ENCODE peak calls at places on chromosomes 2 and 18, in four cellular contexts. U is stomach, Y is HCT116, Z is endothelial cell of umbilical vein. T is an unnamed sample. For H3K4me1, the result is how much of the 10 kb centered on the place peaks cover.

GRCh38 chr2:74290466-74291216 is 52.6 kb downstream of the SLC4A5 start:
- DNase-seq in U (peak), Y (no peak), Z (no peak), T (no peak)

GRCh38 chr2:67260348-67261277 is 136.5 kb upstream of the ETAA1 start:
- DNase-seq in U (peak), Y (no peak), Z (peak), T (peak)

GRCh38 chr2:236112466-236112865 is 55.7 kb downstream of the GBX2 start:
- DNase-seq in U (no peak), Y (no peak), Z (no peak), T (no peak)

GRCh38 chr2:46196871-46197462 is 100.2 kb upstream of the EPAS1 start:
- DNase-seq in U (no peak), Y (no peak), Z (peak), T (no peak)

GRCh38 chr18:32271649-32272324 is 81.9 kb downstream of the MEP1B start:
- DNase-seq in U (no peak), Y (peak), Z (peak), T (no peak)

GRCh38 chr2:239824051-239824694 is 201.0 kb downstream of the NDUFA10 start:
- DNase-seq in U (peak), Y (peak), Z (no peak), T (peak)

GRCh38 chr18:77650799-77651385 is 401.2 kb downstream of the GALR1 start:
- DNase-seq in U (peak), Y (no peak), Z (no peak), T (peak)

GRCh38 chr2:44799754-44800153 is 141.7 kb upstream of the SIX3 start:
- DNase-seq in U (no peak), Y (no peak), Z (no peak), T (no peak)

GRCh38 chr2:187383043-187383800 is 64.8 kb downstream of the CALCRL start:
- DNase-seq in U (no peak), Y (no peak), Z (peak), T (no peak)

GRCh38 chr2:113977060-113977659 is 87.3 kb downstream of the ACTR3 start:
- DNase-seq in U (no peak), Y (no peak), Z (no peak), T (no peak)

GRCh38 chr2:202037086-202037485 is 3.4 kb downstream of the FZD7 start:
- DNase-seq in U (no peak), Y (no peak), Z (no peak), T (no peak)

GRCh38 chr18:47100214-47100831 is 50.0 kb downstream of the HDHD2 start:
- DNase-seq in U (peak), Y (peak), Z (peak), T (no peak)

GRCh38 chr2:216210711-216211131 is 101.6 kb downstream of the XRCC5 start:
- DNase-seq in U (no peak), Y (no peak), Z (peak), T (no peak)
- H3K4me1 ChIP-seq in U (under half), Y (under half), Z (under half), T (under half)

DNA sequence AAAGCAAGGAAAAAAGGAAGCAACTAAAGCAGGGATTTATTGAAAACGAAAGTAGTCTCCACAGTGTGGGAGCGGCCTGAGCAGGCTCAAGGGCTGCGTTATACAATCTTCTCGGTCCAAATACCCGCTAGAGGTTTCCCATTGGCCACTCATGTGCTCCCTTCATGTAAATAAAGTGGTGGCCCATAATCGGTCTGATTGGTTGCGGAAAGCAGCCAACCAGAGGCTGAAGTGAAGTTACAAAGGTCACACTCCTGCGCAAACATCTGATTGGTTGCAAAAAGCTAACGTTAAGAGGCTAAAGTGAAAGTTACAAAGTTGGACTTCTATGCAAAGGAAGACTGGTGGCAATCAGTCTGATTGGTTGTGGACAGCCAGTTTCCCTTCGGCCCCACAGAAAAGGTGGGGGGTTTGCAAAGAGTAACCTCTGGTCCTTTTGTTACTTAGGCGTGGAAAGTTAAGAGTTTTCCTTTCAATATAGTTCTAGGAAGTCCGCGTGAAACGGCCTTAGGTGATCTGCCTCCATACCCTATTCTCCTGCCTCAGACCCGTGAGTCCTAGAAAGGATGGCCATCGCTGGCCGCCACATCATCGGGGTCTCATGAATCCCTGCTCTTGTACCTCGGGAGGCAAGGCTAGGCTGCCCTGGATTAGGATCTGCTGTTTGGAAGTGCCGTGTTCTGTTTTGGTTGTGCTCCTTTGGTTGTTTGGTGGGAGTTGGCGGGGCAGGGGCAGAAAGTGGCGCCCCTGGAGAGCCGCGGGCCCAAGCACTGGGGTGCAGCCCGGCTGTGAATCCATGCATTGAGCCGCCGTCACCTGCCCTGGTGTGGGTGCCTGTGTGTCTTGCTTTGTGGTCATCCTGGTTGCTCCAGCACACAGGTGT is 80.4 kb upstream of the LDLRAD4 start:
- DNase-seq in U (peak), Y (no peak), Z (peak), T (no peak)
- TF ChIP-seq POLR2A in U (no peak), Y (no peak), Z (no peak), T (no peak)

DNA sequence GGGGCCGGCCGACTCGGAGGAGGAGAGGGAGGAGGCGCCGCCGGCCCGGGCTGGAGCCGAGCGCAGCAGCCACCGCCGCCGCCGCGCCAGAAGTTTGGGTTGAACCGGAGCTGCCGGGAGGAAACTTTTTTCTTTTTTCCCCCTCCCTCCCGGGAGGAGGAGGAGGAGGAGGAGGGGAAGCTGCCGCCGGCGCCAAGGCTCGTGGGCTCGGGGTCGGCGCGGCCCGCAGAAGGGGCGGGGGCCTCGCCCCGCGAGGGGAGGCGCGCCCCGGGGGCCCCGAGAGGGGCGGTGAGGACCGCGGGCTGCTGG is 266 bp downstream of the CRIM1 start:
- DNase-seq in U (no peak), Y (no peak), Z (no peak), T (no peak)
- TF ChIP-seq POLR2AphosphoS5 in U (no peak), Y (no peak), Z (no peak), T (no peak)

GRCh38 chr2:101779190-101779589 is 81.7 kb downstream of the MAP4K4 start:
- DNase-seq in U (no peak), Y (no peak), Z (no peak), T (no peak)
- H3K4me1 ChIP-seq in U (under half), Y (under half), Z (under half), T (under half)

GRCh38 chr2:159204381-159204780 is 82.1 kb downstream of the WDSUB1 start:
- DNase-seq in U (no peak), Y (no peak), Z (no peak), T (no peak)

GRCh38 chr2:159202568-159203071 is 83.9 kb downstream of the WDSUB1 start:
- DNase-seq in U (no peak), Y (no peak), Z (no peak), T (no peak)

GRCh38 chr2:159208449-159208848 is 78.1 kb downstream of the WDSUB1 start:
- DNase-seq in U (no peak), Y (no peak), Z (no peak), T (no peak)

GRCh38 chr2:159209341-159210306 is 76.9 kb downstream of the WDSUB1 start:
- DNase-seq in U (peak), Y (no peak), Z (no peak), T (no peak)

GRCh38 chr2:159206736-159207380 is 79.6 kb downstream of the WDSUB1 start:
- DNase-seq in U (no peak), Y (no peak), Z (no peak), T (no peak)
- TF ChIP-seq POLR2A in U (no peak), Y (no peak), Z (no peak), T (no peak)

T was measured in suprapubic skin.